ENCODE peak calls at places on chromosomes 7 and 10, in ten cellular contexts. E is D721Med; G is neural crest cell; J is stimulated activated CD4-positive, alpha-beta T cell treated with anti-CD3 and anti-CD28 coated beads, TNF-alpha, amount 100 ng/mL, for 24 hours; R is GM23338; U is SHP77 treated with DMSO at 0.1 percent for 48 hours; M is activated naive CD4-positive, alpha-beta T cell treated with anti-CD3 and anti-CD28 coated beads for 36 hours; O is gastrocnemius medialis; F is Peyer's patch; S is Right ventricle myocardium superior. I is an unnamed sample.

GRCh38 chr10:30434273-30435067 is 486 bp downstream of the MAP3K8 start:
- DNase-seq in G (peak), J (peak), U (no peak), S (peak), E (no peak), O (peak), M (peak), F (peak), R (peak), I (peak)

GRCh38 chr7:156840134-156840533 is 52.8 kb downstream of the LMBR1 start:
- DNase-seq in R (no peak), M (no peak), G (no peak), U (no peak), E (no peak), J (no peak), O (no peak), S (no peak), F (no peak), I (no peak)

GRCh38 chr7:129370812-129371211 is 63.4 kb upstream of the STRIP2 start:
- DNase-seq in U (no peak), M (peak), J (no peak), R (peak), F (no peak), O (no peak), G (no peak), S (no peak), E (no peak), I (no peak)

GRCh38 chr7:156993925-156994235 is 16.6 kb downstream of the MNX1 start:
- DNase-seq in M (no peak), U (no peak), E (no peak), O (no peak), S (no peak), J (no peak), R (no peak), G (no peak), F (no peak), I (no peak)

GRCh38 chr7:127792528-127793342 is 140.7 kb downstream of the SND1 start:
- DNase-seq in U (no peak), M (peak), G (peak), R (peak), S (no peak), O (no peak), F (peak), E (no peak), J (peak), I (no peak)

GRCh38 chr7:44341399-44341798 is 16.0 kb upstream of the CAMK2B start:
- DNase-seq in J (no peak), E (no peak), U (no peak), F (no peak), G (no peak), M (no peak), S (no peak), O (no peak), R (no peak), I (no peak)

GRCh38 chr10:100728928-100729876 is 16.2 kb upstream of the PAX2 start:
- DNase-seq in S (no peak), U (no peak), E (no peak), M (peak), O (no peak), R (peak), J (no peak), F (no peak), G (no peak), I (no peak)

GRCh38 chr7:2016021-2016631 is 216.6 kb downstream of the MAD1L1 start:
- DNase-seq in S (peak), U (no peak), M (no peak), R (no peak), E (peak), J (no peak), O (peak), F (no peak), G (no peak), I (no peak)

GRCh38 chr10:46545861-46546590 is 10.4 kb downstream of the GPRIN2 start:
- DNase-seq in M (peak), U (no peak), J (no peak), F (peak), R (no peak), G (no peak), S (peak), E (no peak), O (peak), I (no peak)

GRCh38 chr7:155734445-155734809 is 77.8 kb downstream of the SHH start:
- DNase-seq in R (no peak), G (no peak), O (no peak), M (no peak), F (no peak), E (no peak), J (no peak), U (no peak), S (no peak), I (no peak)

GRCh38 chr7:12638851-12639467 is 48.5 kb upstream of the ARL4A start:
- DNase-seq in F (no peak), J (no peak), U (peak), E (no peak), O (no peak), R (peak), G (no peak), S (no peak), M (no peak), I (no peak)

GRCh38 chr10:100882681-100883321 is 30.0 kb upstream of the SLF2 start:
- DNase-seq in F (no peak), R (no peak), S (peak), O (no peak), E (no peak), M (no peak), J (no peak), U (no peak), G (no peak), I (no peak)

GRCh38 chr10:61020420-61021158 is 76.6 kb upstream of the RHOBTB1 start:
- DNase-seq in U (no peak), G (no peak), M (no peak), O (no peak), J (no peak), F (no peak), S (no peak), R (no peak), E (no peak), I (no peak)

GRCh38 chr7:91239171-91239604 is 25.0 kb upstream of the FZD1 start:
- DNase-seq in S (no peak), F (no peak), M (no peak), E (no peak), O (no peak), U (no peak), G (no peak), R (no peak), J (no peak), I (no peak)

GRCh38 chr7:150753826-150754603 is 16.8 kb downstream of the GIMAP5 start:
- DNase-seq in M (peak), U (no peak), O (no peak), J (no peak), G (peak), E (no peak), F (no peak), R (peak), S (no peak), I (no peak)

GRCh38 chr10:31121074-31121685 is 89.5 kb upstream of the ZNF438 start:
- DNase-seq in M (no peak), R (no peak), F (no peak), J (no peak), S (no peak), G (no peak), E (no peak), U (no peak), O (no peak), I (no peak)

GRCh38 chr7:100369105-100369504 is 4.2 kb upstream of the PILRA start:
- DNase-seq in S (peak), F (peak), U (no peak), R (no peak), J (no peak), M (no peak), O (peak), G (no peak), E (no peak), I (peak)

GRCh38 chr7:760006-760405 is 32.9 kb upstream of the PRKAR1B start:
- DNase-seq in R (no peak), E (no peak), M (no peak), U (no peak), J (no peak), O (no peak), G (no peak), F (no peak), S (no peak), I (no peak)

I was measured in GM12892.